ENCODE peak calls at places on chromosome 16, in six cellular contexts. One of them, this sample, is unnamed.

GRCh38 chr16:813204-813915 is 12.8 kb upstream of the GNG13 start:
- DNase-seq in prostate gland: no peak
- DNase-seq in HCT116: no peak
- DNase-seq in spleen: no peak
- DNase-seq in lower leg skin: no peak
- DNase-seq in left ventricle myocardium inferior: peak
- DNase-seq in this sample: no peak

GRCh38 chr16:68384293-68385255 is 63.7 kb downstream of the SMPD3 start:
- DNase-seq in spleen: no peak
- DNase-seq in left ventricle myocardium inferior: no peak
- DNase-seq in HCT116: no peak
- DNase-seq in prostate gland: no peak
- DNase-seq in lower leg skin: no peak
- DNase-seq in this sample: no peak

GRCh38 chr16:1407749-1408148 is 6.8 kb downstream of the UNKL start:
- DNase-seq in prostate gland: no peak
- DNase-seq in spleen: no peak
- DNase-seq in lower leg skin: no peak
- DNase-seq in HCT116: no peak
- DNase-seq in left ventricle myocardium inferior: no peak
- DNase-seq in this sample: no peak

GRCh38 chr16:53456625-53457024 is 22.4 kb downstream of the RBL2 start:
- DNase-seq in lower leg skin: no peak
- DNase-seq in spleen: no peak
- DNase-seq in HCT116: no peak
- DNase-seq in prostate gland: no peak
- DNase-seq in left ventricle myocardium inferior: no peak
- DNase-seq in this sample: no peak

GRCh38 chr16:78179666-78180065 is 80.2 kb downstream of the WWOX start:
- DNase-seq in left ventricle myocardium inferior: no peak
- DNase-seq in spleen: no peak
- DNase-seq in HCT116: no peak
- DNase-seq in lower leg skin: no peak
- DNase-seq in prostate gland: no peak
- DNase-seq in this sample: no peak

GRCh38 chr16:72847187-72848044 is 200.5 kb downstream of the ZFHX3 start:
- DNase-seq in prostate gland: no peak
- DNase-seq in HCT116: no peak
- DNase-seq in left ventricle myocardium inferior: no peak
- DNase-seq in spleen: no peak
- DNase-seq in lower leg skin: peak
- DNase-seq in this sample: no peak

GRCh38 chr16:65524231-65524630 is 402.4 kb upstream of the CDH11 start:
- DNase-seq in left ventricle myocardium inferior: no peak
- DNase-seq in spleen: no peak
- DNase-seq in HCT116: no peak
- DNase-seq in prostate gland: no peak
- DNase-seq in lower leg skin: no peak
- DNase-seq in this sample: no peak

GRCh38 chr16:47461598-47462266 is 601 bp downstream of the PHKB start:
- DNase-seq in left ventricle myocardium inferior: no peak
- DNase-seq in spleen: no peak
- DNase-seq in prostate gland: peak
- DNase-seq in HCT116: peak
- DNase-seq in lower leg skin: no peak
- DNase-seq in this sample: no peak

GRCh38 chr16:83907926-83908325 is 9.0 kb downstream of the MLYCD start:
- DNase-seq in HCT116: no peak
- DNase-seq in left ventricle myocardium inferior: no peak
- DNase-seq in prostate gland: no peak
- DNase-seq in lower leg skin: no peak
- DNase-seq in spleen: no peak
- DNase-seq in this sample: no peak

GRCh38 chr16:525520-526180 is 1.9 kb upstream of the CAPN15 start:
- DNase-seq in prostate gland: no peak
- DNase-seq in lower leg skin: no peak
- DNase-seq in spleen: no peak
- DNase-seq in HCT116: peak
- DNase-seq in left ventricle myocardium inferior: no peak
- DNase-seq in this sample: peak

GRCh38 chr16:53224932-53225533 is 170.2 kb downstream of the CHD9 start:
- DNase-seq in spleen: no peak
- DNase-seq in HCT116: no peak
- DNase-seq in lower leg skin: no peak
- DNase-seq in left ventricle myocardium inferior: no peak
- DNase-seq in prostate gland: no peak
- DNase-seq in this sample: no peak

GRCh38 chr16:82008957-82009592 is 2.2 kb downstream of the SDR42E1 start:
- DNase-seq in left ventricle myocardium inferior: no peak
- DNase-seq in spleen: no peak
- DNase-seq in lower leg skin: no peak
- DNase-seq in HCT116: no peak
- DNase-seq in prostate gland: no peak
- DNase-seq in this sample: no peak

DNA sequence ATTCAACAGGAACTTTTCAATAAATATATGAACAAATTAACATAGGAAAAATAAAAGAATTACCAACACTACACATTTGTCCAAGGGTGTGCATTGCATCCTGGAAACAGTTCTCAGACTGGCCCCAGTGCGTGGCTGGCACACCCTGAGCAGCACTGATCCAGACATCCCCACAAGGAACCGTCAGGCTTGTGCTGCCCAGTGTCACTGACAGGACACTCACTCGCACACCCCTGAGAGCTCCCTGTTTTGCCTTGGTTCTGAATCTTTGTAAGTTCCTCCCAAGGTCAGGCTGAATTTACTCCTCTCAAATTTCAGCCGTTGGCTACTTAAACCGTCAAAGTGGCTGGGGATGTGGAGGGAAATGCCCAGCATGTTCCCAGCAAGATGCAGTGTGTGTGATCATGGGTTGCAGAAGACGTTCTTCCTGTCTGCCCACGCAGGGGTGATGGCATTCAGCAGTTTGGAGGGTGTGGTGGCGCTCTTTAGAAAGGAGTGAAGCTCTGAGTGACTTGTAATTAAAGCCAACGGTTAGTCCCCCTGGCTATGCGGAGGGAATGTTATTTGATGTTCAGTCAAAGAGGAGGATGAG is 1.7 kb downstream of the MT2A start:
- DNase-seq in HCT116: peak
- DNase-seq in lower leg skin: no peak
- DNase-seq in left ventricle myocardium inferior: no peak
- DNase-seq in spleen: peak
- DNase-seq in prostate gland: peak
- DNase-seq in this sample: no peak
- TF ChIP-seq CTCF in HCT116: no peak
- TF ChIP-seq CTCF in lower leg skin: no peak
- TF ChIP-seq CTCF in left ventricle myocardium inferior: no peak
- TF ChIP-seq CTCF in spleen: no peak
- TF ChIP-seq CTCF in prostate gland: no peak
- TF ChIP-seq CTCF in this sample: no peak

GRCh38 chr16:55989569-55989907 is 114.4 kb upstream of the CES5A start:
- DNase-seq in left ventricle myocardium inferior: no peak
- DNase-seq in lower leg skin: no peak
- DNase-seq in prostate gland: no peak
- DNase-seq in spleen: no peak
- DNase-seq in HCT116: no peak
- DNase-seq in this sample: no peak
- H3K4me3 ChIP-seq in left ventricle myocardium inferior: no peak
- H3K4me3 ChIP-seq in lower leg skin: no peak
- H3K4me3 ChIP-seq in prostate gland: no peak
- H3K4me3 ChIP-seq in spleen: no peak
- H3K4me3 ChIP-seq in HCT116: no peak
- H3K4me3 ChIP-seq in this sample: no peak

GRCh38 chr16:67181346-67181745 is 2.4 kb downstream of the MATCAP1 start:
- DNase-seq in spleen: no peak
- DNase-seq in left ventricle myocardium inferior: no peak
- DNase-seq in lower leg skin: no peak
- DNase-seq in HCT116: no peak
- DNase-seq in prostate gland: no peak
- DNase-seq in this sample: no peak

GRCh38 chr16:67182288-67182687 is 1.5 kb downstream of the MATCAP1 start:
- DNase-seq in HCT116: no peak
- DNase-seq in spleen: no peak
- DNase-seq in left ventricle myocardium inferior: no peak
- DNase-seq in prostate gland: no peak
- DNase-seq in lower leg skin: no peak
- DNase-seq in this sample: no peak

GRCh38 chr16:67180166-67180565 is 3.6 kb downstream of the MATCAP1 start:
- DNase-seq in HCT116: no peak
- DNase-seq in prostate gland: no peak
- DNase-seq in left ventricle myocardium inferior: no peak
- DNase-seq in spleen: no peak
- DNase-seq in lower leg skin: no peak
- DNase-seq in this sample: no peak

GRCh38 chr16:67177743-67178699 is 5.7 kb downstream of the MATCAP1 start:
- DNase-seq in left ventricle myocardium inferior: peak
- DNase-seq in lower leg skin: no peak
- DNase-seq in HCT116: peak
- DNase-seq in prostate gland: peak
- DNase-seq in spleen: peak
- DNase-seq in this sample: no peak

DNA sequence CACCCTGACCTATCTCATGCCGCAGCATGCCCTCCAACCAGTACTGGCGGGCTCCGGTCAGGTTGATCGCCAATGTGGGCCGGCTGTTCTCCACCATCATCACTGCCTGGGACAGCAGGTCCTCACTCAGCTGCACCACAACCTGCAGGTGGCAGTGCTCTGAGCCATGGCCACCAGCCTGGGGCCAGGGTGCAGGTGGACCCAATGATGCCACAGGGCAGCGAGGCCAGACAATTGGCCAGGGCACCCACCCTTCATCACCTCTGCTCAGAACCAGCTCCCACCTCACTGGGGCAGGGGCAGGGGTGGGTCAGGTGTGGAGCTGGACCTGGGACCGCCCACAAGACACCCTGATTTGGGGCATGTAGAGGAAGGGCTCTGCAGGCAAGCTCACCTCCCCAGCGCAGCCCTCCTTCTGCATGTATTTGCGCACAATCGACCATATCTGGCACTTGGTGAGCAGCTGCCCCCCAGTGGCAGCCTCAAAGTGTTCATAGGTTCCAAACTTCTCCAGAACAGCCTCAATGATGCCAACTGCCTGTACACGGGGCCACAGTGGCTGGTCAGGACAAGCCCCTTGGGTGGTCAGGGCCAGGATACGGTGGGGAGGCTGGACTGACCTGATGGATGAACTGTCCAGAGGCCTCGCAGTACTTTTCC is 4.2 kb downstream of the MATCAP1 start:
- DNase-seq in spleen: no peak
- DNase-seq in left ventricle myocardium inferior: no peak
- DNase-seq in lower leg skin: peak
- DNase-seq in prostate gland: no peak
- DNase-seq in HCT116: no peak
- DNase-seq in this sample: no peak
- TF ChIP-seq CTCF in spleen: no peak
- TF ChIP-seq CTCF in left ventricle myocardium inferior: no peak
- TF ChIP-seq CTCF in lower leg skin: no peak
- TF ChIP-seq CTCF in prostate gland: no peak
- TF ChIP-seq CTCF in HCT116: no peak
- TF ChIP-seq CTCF in this sample: no peak

GRCh38 chr16:19875900-19876299 is 8.7 kb downstream of the GPRC5B start:
- DNase-seq in left ventricle myocardium inferior: no peak
- DNase-seq in HCT116: no peak
- DNase-seq in prostate gland: no peak
- DNase-seq in spleen: no peak
- DNase-seq in lower leg skin: no peak
- DNase-seq in this sample: no peak

GRCh38 chr16:19872179-19872863 is 12.3 kb downstream of the GPRC5B start:
- DNase-seq in lower leg skin: no peak
- DNase-seq in HCT116: no peak
- DNase-seq in left ventricle myocardium inferior: no peak
- DNase-seq in prostate gland: no peak
- DNase-seq in spleen: no peak
- DNase-seq in this sample: no peak

GRCh38 chr16:19872935-19873334 is 11.7 kb downstream of the GPRC5B start:
- DNase-seq in HCT116: no peak
- DNase-seq in left ventricle myocardium inferior: no peak
- DNase-seq in lower leg skin: no peak
- DNase-seq in prostate gland: no peak
- DNase-seq in spleen: no peak
- DNase-seq in this sample: no peak

GRCh38 chr16:19874816-19875546 is 9.7 kb downstream of the GPRC5B start:
- DNase-seq in spleen: no peak
- DNase-seq in left ventricle myocardium inferior: no peak
- DNase-seq in lower leg skin: no peak
- DNase-seq in prostate gland: no peak
- DNase-seq in HCT116: no peak
- DNase-seq in this sample: no peak

GRCh38 chr16:19874026-19874425 is 10.6 kb downstream of the GPRC5B start:
- DNase-seq in HCT116: no peak
- DNase-seq in prostate gland: no peak
- DNase-seq in left ventricle myocardium inferior: no peak
- DNase-seq in lower leg skin: no peak
- DNase-seq in spleen: no peak
- DNase-seq in this sample: no peak
- H3K4me3 ChIP-seq in HCT116: no peak
- H3K4me3 ChIP-seq in prostate gland: no peak
- H3K4me3 ChIP-seq in left ventricle myocardium inferior: peak
- H3K4me3 ChIP-seq in lower leg skin: no peak
- H3K4me3 ChIP-seq in spleen: no peak
- H3K4me3 ChIP-seq in this sample: no peak

GRCh38 chr16:30445408-30446202 is at the start of gene SEPHS2:
- DNase-seq in HCT116: peak
- DNase-seq in lower leg skin: peak
- DNase-seq in spleen: peak
- DNase-seq in prostate gland: peak
- DNase-seq in left ventricle myocardium inferior: peak
- DNase-seq in this sample: peak
- TF ChIP-seq CTCF in HCT116: no peak
- TF ChIP-seq CTCF in lower leg skin: no peak
- TF ChIP-seq CTCF in spleen: peak
- TF ChIP-seq CTCF in prostate gland: peak
- TF ChIP-seq CTCF in left ventricle myocardium inferior: peak
- TF ChIP-seq CTCF in this sample: peak

DNA sequence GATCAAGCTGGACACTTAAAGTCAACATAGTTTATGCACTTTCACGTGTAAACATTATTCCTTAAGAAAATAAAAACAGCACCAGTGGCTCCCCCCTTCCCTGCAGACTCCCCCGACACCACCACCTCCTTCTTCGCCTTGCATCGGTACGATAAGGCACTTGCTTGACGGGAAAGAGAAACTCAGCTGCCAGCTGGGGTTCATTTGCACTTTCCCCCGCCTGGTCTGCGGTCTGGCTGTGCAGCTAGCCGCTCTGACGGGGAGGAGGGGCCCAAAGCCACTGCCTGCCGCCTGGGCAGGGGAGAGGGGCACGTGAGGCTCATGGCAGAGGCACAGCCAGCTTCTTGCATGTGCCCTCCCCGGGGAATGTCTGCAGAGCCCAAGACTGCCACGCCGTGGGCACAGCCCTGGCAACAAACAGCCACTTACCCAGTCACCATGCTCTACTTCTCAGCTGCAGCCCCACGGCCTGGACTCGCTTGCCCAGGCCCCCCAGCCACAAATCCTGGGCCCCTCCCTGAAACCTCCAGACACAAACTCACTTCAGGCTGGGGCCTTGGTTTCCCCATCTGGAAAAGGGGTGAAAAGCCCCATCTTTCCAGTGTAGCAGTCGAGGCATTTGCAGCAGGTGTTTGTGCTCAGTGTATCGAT is 16.5 kb upstream of the PRM1 start:
- DNase-seq in lower leg skin: peak
- DNase-seq in spleen: peak
- DNase-seq in prostate gland: peak
- DNase-seq in HCT116: no peak
- DNase-seq in left ventricle myocardium inferior: peak
- DNase-seq in this sample: no peak
- H3K4me3 ChIP-seq in lower leg skin: no peak
- H3K4me3 ChIP-seq in spleen: peak
- H3K4me3 ChIP-seq in prostate gland: peak
- H3K4me3 ChIP-seq in HCT116: no peak
- H3K4me3 ChIP-seq in left ventricle myocardium inferior: peak
- H3K4me3 ChIP-seq in this sample: no peak

This sample was measured in kidney epithelial cell.